ENCODE peak calls at places on chromosomes 13 and 19, in seven cellular contexts. T is uterus; P is substantia nigra; G is naive thymus-derived CD4-positive, alpha-beta T cell; U is tibial artery; C is left ventricle myocardium inferior; S is RWPE1. I is an unnamed sample.

GRCh38 chr13:98528663-98529064 is 48.2 kb downstream of the STK24 start:
- DNase-seq in T (no peak), P (no peak), G (no peak), U (no peak), C (no peak), S (peak), I (no peak)

GRCh38 chr19:36049080-36049698 is 4.9 kb downstream of the THAP8 start:
- DNase-seq in T (no peak), P (no peak), G (no peak), U (no peak), C (no peak), S (peak), I (no peak)

GRCh38 chr13:28820099-28821051 is at the start of gene MTUS2:
- DNase-seq in T (no peak), P (no peak), G (no peak), U (no peak), C (no peak), S (no peak), I (no peak)

GRCh38 chr13:94178625-94179244 is 300.7 kb downstream of the DCT start:
- DNase-seq in T (no peak), P (no peak), G (no peak), U (no peak), C (no peak), S (no peak), I (no peak)

GRCh38 chr19:9885077-9885552 is 50.0 kb downstream of the PIN1 start:
- DNase-seq in T (peak), P (no peak), G (no peak), U (no peak), C (peak), S (no peak), I (peak)

GRCh38 chr13:110575322-110576069 is 14.0 kb upstream of the RAB20 start:
- DNase-seq in T (no peak), P (no peak), G (no peak), U (no peak), C (peak), S (no peak), I (no peak)

GRCh38 chr19:1465191-1466016 is 13.6 kb downstream of the C19orf25 start:
- DNase-seq in T (no peak), P (no peak), G (no peak), U (no peak), C (no peak), S (peak), I (no peak)

GRCh38 chr13:24640752-24641151 is 39.5 kb upstream of the ATP12A start:
- DNase-seq in T (no peak), P (no peak), G (no peak), U (no peak), C (no peak), S (no peak), I (no peak)

GRCh38 chr13:51803422-51804294 is at the start of gene DHRS12:
- DNase-seq in T (peak), P (peak), G (peak), U (peak), C (peak), S (peak), I (peak)

GRCh38 chr19:43464089-43464775 is 1.2 kb downstream of the LYPD3 start:
- DNase-seq in T (peak), P (peak), G (no peak), U (peak), C (peak), S (no peak), I (peak)

GRCh38 chr13:38783992-38784875 is 97.4 kb downstream of the FREM2 start:
- DNase-seq in T (no peak), P (no peak), G (no peak), U (no peak), C (no peak), S (no peak), I (no peak)

GRCh38 chr13:29140277-29140676 is 320.1 kb downstream of the MTUS2 start:
- DNase-seq in T (no peak), P (no peak), G (no peak), U (no peak), C (peak), S (no peak), I (peak)

GRCh38 chr19:3481241-3482090 is 1.1 kb upstream of the SMIM24 start:
- DNase-seq in T (no peak), P (no peak), G (no peak), U (no peak), C (no peak), S (no peak), I (no peak)

GRCh38 chr19:41997121-41997850 is 3.3 kb upstream of the ATP1A3 start:
- DNase-seq in T (no peak), P (no peak), G (peak), U (no peak), C (peak), S (peak), I (no peak)

GRCh38 chr19:39752390-39752789 is 14.6 kb upstream of the CLC start:
- DNase-seq in T (no peak), P (no peak), G (no peak), U (no peak), C (no peak), S (no peak), I (no peak)

GRCh38 chr13:104565888-104566287 is 1499.7 kb upstream of the SLC10A2 start:
- DNase-seq in T (no peak), P (no peak), G (no peak), U (no peak), C (no peak), S (no peak), I (no peak)

GRCh38 chr13:98450495-98451167 is 126.3 kb downstream of the STK24 start:
- DNase-seq in T (no peak), P (peak), G (peak), U (peak), C (peak), S (no peak), I (no peak)

GRCh38 chr19:43798546-43799409 is 3.5 kb downstream of the LYPD5 start:
- DNase-seq in T (no peak), P (no peak), G (no peak), U (no peak), C (no peak), S (peak), I (no peak)

GRCh38 chr13:113928701-113929627 is 44.9 kb downstream of the C13orf46 start:
- DNase-seq in T (peak), P (peak), G (no peak), U (peak), C (peak), S (no peak), I (peak)

GRCh38 chr13:44816701-44817684 is 172.3 kb downstream of the NUFIP1 start:
- DNase-seq in T (no peak), P (no peak), G (no peak), U (no peak), C (no peak), S (peak), I (no peak)

GRCh38 chr19:51296331-51297093 is 14.9 kb upstream of the IGLON5 start:
- DNase-seq in T (no peak), P (no peak), G (no peak), U (no peak), C (no peak), S (no peak), I (no peak)

GRCh38 chr19:39335168-39335567 is 675 bp downstream of the GMFG start:
- DNase-seq in T (no peak), P (no peak), G (no peak), U (no peak), C (no peak), S (no peak), I (no peak)

GRCh38 chr19:3785938-3786824 is at the start of gene MATK:
- DNase-seq in T (no peak), P (no peak), G (peak), U (no peak), C (no peak), S (peak), I (no peak)

GRCh38 chr13:60453490-60453889 is 56.5 kb downstream of the TDRD3 start:
- DNase-seq in T (no peak), P (no peak), G (no peak), U (no peak), C (no peak), S (no peak), I (no peak)

GRCh38 chr13:102191951-102192461 is 209.8 kb downstream of the FGF14 start:
- DNase-seq in T (no peak), P (no peak), G (no peak), U (no peak), C (no peak), S (peak), I (no peak)

GRCh38 chr13:45859682-45860081 is 8.1 kb upstream of the SIAH3 start:
- DNase-seq in T (no peak), P (no peak), G (no peak), U (no peak), C (no peak), S (peak), I (no peak)

GRCh38 chr19:4606921-4607678 is 32.2 kb upstream of the TNFAIP8L1 start:
- DNase-seq in T (no peak), P (no peak), G (no peak), U (no peak), C (peak), S (no peak), I (no peak)

GRCh38 chr19:4337906-4338440 is 654 bp downstream of the STAP2 start:
- DNase-seq in T (no peak), P (no peak), G (no peak), U (no peak), C (no peak), S (no peak), I (no peak)

GRCh38 chr13:77136902-77137420 is 110.0 kb upstream of the FBXL3 start:
- DNase-seq in T (no peak), P (no peak), G (no peak), U (no peak), C (no peak), S (no peak), I (no peak)

GRCh38 chr19:49793561-49793840 is 19.6 kb downstream of the FUZ start:
- DNase-seq in T (no peak), P (no peak), G (no peak), U (no peak), C (no peak), S (no peak), I (no peak)
- H3K27ac ChIP-seq in T (no peak), P (no peak), G (no peak), U (no peak), C (no peak), S (peak), I (no peak)

GRCh38 chr19:54421169-54421516 is 5.9 kb downstream of the TTYH1 start:
- DNase-seq in T (no peak), P (no peak), G (no peak), U (no peak), C (no peak), S (no peak), I (no peak)
- H3K27ac ChIP-seq in T (peak), P (peak), G (no peak), U (no peak), C (peak), S (no peak), I (no peak)

GRCh38 chr13:42997381-42997780 is 5.3 kb upstream of the EPSTI1 start:
- DNase-seq in T (no peak), P (no peak), G (no peak), U (no peak), C (no peak), S (no peak), I (no peak)
- H3K27ac ChIP-seq in T (no peak), P (no peak), G (no peak), U (no peak), C (no peak), S (peak), I (no peak)

GRCh38 chr13:49342404-49342803 is 94.7 kb downstream of the CDADC1 start:
- DNase-seq in T (no peak), P (no peak), G (no peak), U (no peak), C (no peak), S (no peak), I (no peak)

GRCh38 chr13:49341941-49342340 is 94.2 kb downstream of the CDADC1 start:
- DNase-seq in T (no peak), P (no peak), G (no peak), U (no peak), C (no peak), S (no peak), I (no peak)

GRCh38 chr13:49343255-49343654 is 95.5 kb downstream of the CDADC1 start:
- DNase-seq in T (no peak), P (no peak), G (no peak), U (no peak), C (no peak), S (no peak), I (no peak)

GRCh38 chr13:49341517-49341916 is 93.8 kb downstream of the CDADC1 start:
- DNase-seq in T (no peak), P (no peak), G (no peak), U (no peak), C (no peak), S (no peak), I (no peak)

GRCh38 chr13:49343731-49344130 is 96.0 kb downstream of the CDADC1 start:
- DNase-seq in T (no peak), P (no peak), G (no peak), U (no peak), C (no peak), S (no peak), I (no peak)
- H3K27ac ChIP-seq in T (no peak), P (no peak), G (no peak), U (no peak), C (no peak), S (no peak), I (no peak)